ENCODE peak calls at places on chromosome 20, in six cellular contexts. One of them, this sample, is unnamed.

GRCh38 chr20:20594171-20594530 is 118.3 kb downstream of the RALGAPA2 start:
- DNase-seq in glutamatergic neuron: no peak
- DNase-seq in coronary artery: no peak
- DNase-seq in mammary epithelial cell: no peak
- DNase-seq in GM06990: no peak
- DNase-seq in neural crest cell: no peak
- DNase-seq in this sample: peak

GRCh38 chr20:38229376-38230252 is 30.9 kb downstream of the KIAA1755 start:
- DNase-seq in neural crest cell: peak
- DNase-seq in coronary artery: no peak
- DNase-seq in GM06990: no peak
- DNase-seq in mammary epithelial cell: no peak
- DNase-seq in glutamatergic neuron: no peak
- DNase-seq in this sample: peak

GRCh38 chr20:25220021-25220730 is 24.7 kb downstream of the ENTPD6 start:
- DNase-seq in neural crest cell: no peak
- DNase-seq in GM06990: no peak
- DNase-seq in coronary artery: no peak
- DNase-seq in mammary epithelial cell: no peak
- DNase-seq in glutamatergic neuron: no peak
- DNase-seq in this sample: no peak

GRCh38 chr20:40984496-40984895 is 44.1 kb upstream of the TOP1 start:
- DNase-seq in glutamatergic neuron: no peak
- DNase-seq in coronary artery: no peak
- DNase-seq in GM06990: no peak
- DNase-seq in mammary epithelial cell: no peak
- DNase-seq in neural crest cell: no peak
- DNase-seq in this sample: no peak

GRCh38 chr20:41454250-41454649 is 87.6 kb upstream of the EMILIN3 start:
- DNase-seq in glutamatergic neuron: no peak
- DNase-seq in mammary epithelial cell: no peak
- DNase-seq in GM06990: no peak
- DNase-seq in neural crest cell: no peak
- DNase-seq in coronary artery: no peak
- DNase-seq in this sample: no peak

GRCh38 chr20:11159728-11160127 is 485.9 kb upstream of the JAG1 start:
- DNase-seq in coronary artery: no peak
- DNase-seq in mammary epithelial cell: peak
- DNase-seq in glutamatergic neuron: no peak
- DNase-seq in GM06990: no peak
- DNase-seq in neural crest cell: no peak
- DNase-seq in this sample: no peak

GRCh38 chr20:3760980-3761379 is 6.6 kb downstream of the ADISSP start:
- DNase-seq in GM06990: no peak
- DNase-seq in coronary artery: no peak
- DNase-seq in neural crest cell: no peak
- DNase-seq in glutamatergic neuron: no peak
- DNase-seq in mammary epithelial cell: no peak
- DNase-seq in this sample: no peak

GRCh38 chr20:4063631-4064030 is 48.3 kb upstream of the RNF24 start:
- DNase-seq in coronary artery: peak
- DNase-seq in GM06990: no peak
- DNase-seq in glutamatergic neuron: no peak
- DNase-seq in mammary epithelial cell: no peak
- DNase-seq in neural crest cell: no peak
- DNase-seq in this sample: no peak

GRCh38 chr20:9686866-9687265 is 152.0 kb downstream of the PAK5 start:
- DNase-seq in mammary epithelial cell: no peak
- DNase-seq in neural crest cell: no peak
- DNase-seq in glutamatergic neuron: no peak
- DNase-seq in GM06990: no peak
- DNase-seq in coronary artery: no peak
- DNase-seq in this sample: no peak

GRCh38 chr20:199996-200395 is 10.5 kb upstream of the DEFB128 start:
- DNase-seq in GM06990: no peak
- DNase-seq in neural crest cell: no peak
- DNase-seq in coronary artery: no peak
- DNase-seq in glutamatergic neuron: no peak
- DNase-seq in mammary epithelial cell: peak
- DNase-seq in this sample: no peak

GRCh38 chr20:313948-314347 is 11.4 kb upstream of the SOX12 start:
- DNase-seq in coronary artery: no peak
- DNase-seq in GM06990: no peak
- DNase-seq in neural crest cell: no peak
- DNase-seq in mammary epithelial cell: peak
- DNase-seq in glutamatergic neuron: no peak
- DNase-seq in this sample: no peak

GRCh38 chr20:1702855-1703254 is 45.3 kb upstream of the SIRPG start:
- DNase-seq in neural crest cell: no peak
- DNase-seq in mammary epithelial cell: no peak
- DNase-seq in coronary artery: no peak
- DNase-seq in GM06990: no peak
- DNase-seq in glutamatergic neuron: no peak
- DNase-seq in this sample: no peak

GRCh38 chr20:33490023-33490933 is at the start of gene CBFA2T2:
- DNase-seq in neural crest cell: no peak
- DNase-seq in GM06990: peak
- DNase-seq in glutamatergic neuron: no peak
- DNase-seq in coronary artery: peak
- DNase-seq in mammary epithelial cell: peak
- DNase-seq in this sample: no peak

GRCh38 chr20:20214757-20215275 is 153.1 kb upstream of the INSM1 start:
- DNase-seq in mammary epithelial cell: no peak
- DNase-seq in neural crest cell: no peak
- DNase-seq in glutamatergic neuron: no peak
- DNase-seq in coronary artery: no peak
- DNase-seq in GM06990: no peak
- DNase-seq in this sample: no peak

GRCh38 chr20:41087777-41088176 is 49.6 kb upstream of the PLCG1 start:
- DNase-seq in glutamatergic neuron: no peak
- DNase-seq in neural crest cell: no peak
- DNase-seq in coronary artery: no peak
- DNase-seq in GM06990: no peak
- DNase-seq in mammary epithelial cell: no peak
- DNase-seq in this sample: no peak

GRCh38 chr20:19934792-19935491 is 82.2 kb upstream of the NAA20 start:
- DNase-seq in neural crest cell: no peak
- DNase-seq in mammary epithelial cell: peak
- DNase-seq in glutamatergic neuron: no peak
- DNase-seq in coronary artery: no peak
- DNase-seq in GM06990: peak
- DNase-seq in this sample: peak

GRCh38 chr20:32580970-32581838 is 3.9 kb downstream of the NOL4L start:
- DNase-seq in mammary epithelial cell: no peak
- DNase-seq in GM06990: no peak
- DNase-seq in neural crest cell: no peak
- DNase-seq in coronary artery: no peak
- DNase-seq in glutamatergic neuron: peak
- DNase-seq in this sample: no peak

GRCh38 chr20:33933469-33933909 is 60.2 kb upstream of the RALY start:
- DNase-seq in mammary epithelial cell: peak
- DNase-seq in GM06990: peak
- DNase-seq in glutamatergic neuron: peak
- DNase-seq in coronary artery: peak
- DNase-seq in neural crest cell: peak
- DNase-seq in this sample: peak

GRCh38 chr20:36128463-36129176 is 25.9 kb upstream of the EPB41L1 start:
- DNase-seq in GM06990: no peak
- DNase-seq in neural crest cell: no peak
- DNase-seq in glutamatergic neuron: peak
- DNase-seq in coronary artery: no peak
- DNase-seq in mammary epithelial cell: peak
- DNase-seq in this sample: no peak

GRCh38 chr20:61193164-61193563 is 58.9 kb upstream of the CDH4 start:
- DNase-seq in GM06990: no peak
- DNase-seq in neural crest cell: no peak
- DNase-seq in glutamatergic neuron: no peak
- DNase-seq in coronary artery: no peak
- DNase-seq in mammary epithelial cell: no peak
- DNase-seq in this sample: no peak

GRCh38 chr20:13799974-13800373 is 15.1 kb downstream of the NDUFAF5 start:
- DNase-seq in coronary artery: no peak
- DNase-seq in neural crest cell: no peak
- DNase-seq in GM06990: no peak
- DNase-seq in glutamatergic neuron: no peak
- DNase-seq in mammary epithelial cell: no peak
- DNase-seq in this sample: no peak

DNA sequence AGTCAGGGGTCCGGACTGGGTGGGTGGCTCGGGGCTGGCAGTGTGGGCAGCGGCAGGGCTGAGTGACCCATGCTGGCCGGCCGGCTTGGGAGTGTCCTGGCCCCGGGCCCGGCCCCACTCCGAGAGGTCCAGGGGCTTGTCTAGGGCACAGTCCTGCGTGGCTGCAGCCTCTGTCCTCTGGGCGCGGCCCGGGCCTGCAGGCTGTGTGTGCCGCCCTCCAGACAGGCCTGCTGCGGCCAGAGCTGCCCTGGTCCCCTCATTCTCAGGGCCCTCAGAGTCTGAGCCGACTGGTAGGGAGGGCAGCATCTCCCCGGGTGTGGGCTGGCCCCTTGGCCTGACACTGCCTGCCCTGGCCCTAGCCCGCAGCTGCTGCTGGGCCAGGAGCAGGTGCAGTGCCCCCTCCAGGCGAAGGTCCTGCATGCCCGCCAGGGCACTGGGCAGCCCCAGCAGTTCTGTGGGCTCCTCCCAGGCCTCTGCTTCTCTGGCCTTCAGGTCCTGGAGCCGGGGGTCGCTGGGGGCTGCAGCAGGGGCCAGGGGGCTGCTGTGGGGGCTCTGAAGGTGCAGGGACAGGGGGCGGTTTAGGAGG is 6.9 kb upstream of the CABLES2 start:
- DNase-seq in GM06990: no peak
- DNase-seq in coronary artery: no peak
- DNase-seq in neural crest cell: no peak
- DNase-seq in glutamatergic neuron: no peak
- DNase-seq in mammary epithelial cell: no peak
- DNase-seq in this sample: no peak
- TF ChIP-seq CTCF in GM06990: peak
- TF ChIP-seq CTCF in coronary artery: no peak
- TF ChIP-seq CTCF in neural crest cell: peak
- TF ChIP-seq CTCF in glutamatergic neuron: no peak
- TF ChIP-seq CTCF in mammary epithelial cell: no peak
- TF ChIP-seq CTCF in this sample: no peak

GRCh38 chr20:39643292-39643691 is 681.1 kb downstream of the DHX35 start:
- DNase-seq in coronary artery: no peak
- DNase-seq in mammary epithelial cell: no peak
- DNase-seq in neural crest cell: no peak
- DNase-seq in glutamatergic neuron: no peak
- DNase-seq in GM06990: no peak
- DNase-seq in this sample: no peak
- TF ChIP-seq CTCF in coronary artery: no peak
- TF ChIP-seq CTCF in mammary epithelial cell: no peak
- TF ChIP-seq CTCF in neural crest cell: no peak
- TF ChIP-seq CTCF in glutamatergic neuron: no peak
- TF ChIP-seq CTCF in GM06990: no peak
- TF ChIP-seq CTCF in this sample: no peak

GRCh38 chr20:57465943-57466342 is 59.0 kb downstream of the CTCFL start:
- DNase-seq in coronary artery: no peak
- DNase-seq in GM06990: no peak
- DNase-seq in mammary epithelial cell: no peak
- DNase-seq in neural crest cell: no peak
- DNase-seq in glutamatergic neuron: no peak
- DNase-seq in this sample: no peak

GRCh38 chr20:57462781-57463180 is 62.2 kb downstream of the CTCFL start:
- DNase-seq in glutamatergic neuron: no peak
- DNase-seq in coronary artery: no peak
- DNase-seq in GM06990: no peak
- DNase-seq in mammary epithelial cell: no peak
- DNase-seq in neural crest cell: no peak
- DNase-seq in this sample: no peak

GRCh38 chr20:57461726-57462125 is 63.2 kb downstream of the CTCFL start:
- DNase-seq in coronary artery: no peak
- DNase-seq in GM06990: no peak
- DNase-seq in neural crest cell: no peak
- DNase-seq in glutamatergic neuron: no peak
- DNase-seq in mammary epithelial cell: no peak
- DNase-seq in this sample: no peak

GRCh38 chr20:57465486-57465885 is 59.5 kb downstream of the CTCFL start:
- DNase-seq in coronary artery: no peak
- DNase-seq in GM06990: no peak
- DNase-seq in glutamatergic neuron: no peak
- DNase-seq in mammary epithelial cell: no peak
- DNase-seq in neural crest cell: no peak
- DNase-seq in this sample: no peak

DNA sequence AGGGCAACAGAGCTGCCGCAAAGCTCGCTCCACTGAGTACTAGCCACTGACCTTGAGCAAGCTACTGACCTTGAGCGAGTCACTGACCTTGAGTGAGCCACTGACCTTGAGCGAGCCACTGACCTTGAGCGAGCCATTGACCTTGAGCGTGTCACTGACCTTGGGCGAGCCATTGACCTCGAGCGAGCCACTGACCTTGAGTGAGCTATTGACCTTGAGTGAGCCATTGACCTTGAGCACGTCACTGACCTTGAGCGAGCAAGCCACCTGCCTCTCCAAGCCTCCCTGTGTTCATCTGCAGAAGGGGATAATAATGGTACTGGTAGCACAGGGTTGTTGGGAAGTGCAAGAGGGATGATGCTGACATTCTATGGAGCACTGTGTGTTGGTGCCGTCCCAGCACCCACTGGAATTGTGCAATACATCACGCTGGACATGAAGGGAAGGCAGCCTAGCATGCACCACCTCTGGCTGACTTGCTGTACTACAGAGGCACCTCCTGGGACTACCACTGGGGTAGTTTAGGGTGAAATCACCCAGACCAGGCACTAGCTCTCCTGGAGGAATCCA is 60.2 kb downstream of the CTCFL start:
- DNase-seq in neural crest cell: no peak
- DNase-seq in GM06990: no peak
- DNase-seq in glutamatergic neuron: no peak
- DNase-seq in coronary artery: no peak
- DNase-seq in mammary epithelial cell: peak
- DNase-seq in this sample: no peak
- TF ChIP-seq CTCF in neural crest cell: peak
- TF ChIP-seq CTCF in GM06990: peak
- TF ChIP-seq CTCF in glutamatergic neuron: no peak
- TF ChIP-seq CTCF in coronary artery: no peak
- TF ChIP-seq CTCF in mammary epithelial cell: peak
- TF ChIP-seq CTCF in this sample: peak

DNA sequence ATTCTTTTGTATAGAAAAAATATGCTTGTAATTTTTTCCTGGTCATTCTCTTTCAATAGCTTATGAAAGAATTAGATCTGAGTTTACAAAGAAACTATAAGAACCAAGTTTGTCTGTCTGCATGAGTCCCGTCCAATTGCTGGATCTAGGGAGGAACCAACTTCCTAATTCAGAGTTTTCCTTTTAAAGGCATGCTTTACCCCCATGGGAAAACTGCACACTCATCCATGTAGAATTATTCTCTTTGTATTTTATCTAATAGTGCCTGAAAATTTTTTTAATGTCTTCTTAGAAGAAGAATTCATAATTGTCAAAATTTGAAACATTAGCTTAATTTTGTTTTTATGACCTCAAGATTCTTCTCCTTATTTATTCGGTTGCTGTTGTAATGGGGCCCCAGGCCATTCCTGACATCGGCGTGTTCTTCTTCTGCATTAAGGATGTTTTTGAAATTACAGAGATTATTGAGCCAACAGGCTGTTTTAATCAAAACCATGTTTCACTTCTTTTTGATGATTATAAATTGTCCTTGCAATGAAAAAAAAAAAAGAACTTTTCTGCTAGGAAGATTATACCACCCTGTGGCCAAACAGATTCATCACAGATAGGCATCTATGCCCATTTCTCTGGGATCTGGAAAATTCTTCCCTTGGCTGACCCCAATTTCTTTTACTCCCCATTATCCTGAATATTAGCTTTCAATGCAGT is 100.3 kb downstream of the ZNF217 start:
- DNase-seq in coronary artery: no peak
- DNase-seq in mammary epithelial cell: no peak
- DNase-seq in neural crest cell: no peak
- DNase-seq in GM06990: no peak
- DNase-seq in glutamatergic neuron: no peak
- DNase-seq in this sample: no peak
- TF ChIP-seq CTCF in coronary artery: no peak
- TF ChIP-seq CTCF in mammary epithelial cell: no peak
- TF ChIP-seq CTCF in neural crest cell: peak
- TF ChIP-seq CTCF in GM06990: no peak
- TF ChIP-seq CTCF in glutamatergic neuron: no peak
- TF ChIP-seq CTCF in this sample: no peak